ENCODE peak calls at places on chromosomes 13 and 19, in five cellular contexts. D, H, C, E and Y are unnamed samples.
A peak's percentile ranks its signal among the peaks of the same experiment; 100 is the strongest.

GRCh38 chr13:42394361-42395065 is 122.6 kb downstream of the AKAP11 start:
- DNase-seq in D (no peak), H (no peak), C (no peak), E (no peak), Y (no peak)

GRCh38 chr13:109971745-109972090 is 185.3 kb upstream of the IRS2 start:
- DNase-seq in D (no peak), H (no peak), C (no peak), E (no peak), Y (no peak)

GRCh38 chr19:29529646-29530548 is 4.1 kb downstream of the VSTM2B start:
- DNase-seq in D (no peak), H (no peak), C (no peak), E (no peak), Y (peak; percentile 54)

GRCh38 chr19:1263198-1263597 is 5.9 kb upstream of the CIRBP start:
- DNase-seq in D (peak; percentile 53), H (no peak), C (peak; percentile 75), E (peak; percentile 38), Y (no peak)

GRCh38 chr13:43123856-43124255 is 100.5 kb downstream of the DNAJC15 start:
- DNase-seq in D (no peak), H (no peak), C (no peak), E (no peak), Y (no peak)

GRCh38 chr13:40271931-40272775 is 394.3 kb downstream of the FOXO1 start:
- DNase-seq in D (peak; percentile 84), H (peak; percentile 53), C (peak; percentile 69), E (peak; percentile 29), Y (no peak)

GRCh38 chr19:28878862-28879566 is 333.9 kb downstream of the UQCRFS1 start:
- DNase-seq in D (peak; percentile 73), H (peak; percentile 64), C (peak; percentile 69), E (peak; percentile 56), Y (peak; percentile 75)

GRCh38 chr13:39091586-39091985 is 53.3 kb downstream of the NHLRC3 start:
- DNase-seq in D (no peak), H (no peak), C (no peak), E (no peak), Y (no peak)

GRCh38 chr19:21451187-21451586 is 54.2 kb upstream of the ZNF429 start:
- DNase-seq in D (no peak), H (no peak), C (no peak), E (no peak), Y (no peak)

GRCh38 chr13:77915676-77916075 is 3.0 kb downstream of the EDNRB start:
- DNase-seq in D (no peak), H (no peak), C (no peak), E (no peak), Y (no peak)

GRCh38 chr13:70170689-70171088 is 62.4 kb upstream of the KLHL1 start:
- DNase-seq in D (no peak), H (no peak), C (no peak), E (no peak), Y (no peak)

GRCh38 chr19:55423225-55423967 is 15.8 kb upstream of the UBE2S start:
- DNase-seq in D (peak; percentile 6), H (no peak), C (no peak), E (no peak), Y (no peak)

GRCh38 chr13:107574517-107575215 is 640.7 kb downstream of the LIG4 start:
- DNase-seq in D (no peak), H (no peak), C (no peak), E (no peak), Y (no peak)

GRCh38 chr13:101416181-101417042 is at the start of gene NALCN:
- DNase-seq in D (peak; percentile 54), H (peak; percentile 41), C (peak; percentile 30), E (peak; percentile 26), Y (no peak)

GRCh38 chr19:38281820-38282566 is 17.6 kb downstream of the SPINT2 start:
- DNase-seq in D (no peak), H (no peak), C (no peak), E (no peak), Y (no peak)

GRCh38 chr13:84563611-84564010 is 681.3 kb upstream of the SLITRK1 start:
- DNase-seq in D (no peak), H (no peak), C (no peak), E (peak; percentile 34), Y (no peak)

GRCh38 chr13:67076378-67076777 is 153.8 kb downstream of the PCDH9 start:
- DNase-seq in D (no peak), H (no peak), C (no peak), E (no peak), Y (no peak)

GRCh38 chr13:31121327-31122140 is 40.2 kb downstream of the HSPH1 start:
- DNase-seq in D (no peak), H (no peak), C (no peak), E (no peak), Y (no peak)

GRCh38 chr13:106105153-106105552 is 430.3 kb downstream of the EFNB2 start:
- DNase-seq in D (no peak), H (no peak), C (no peak), E (no peak), Y (no peak)

GRCh38 chr19:9645466-9645865 is 24.4 kb upstream of the ZNF561 start:
- DNase-seq in D (no peak), H (no peak), C (no peak), E (no peak), Y (no peak)

GRCh38 chr19:21566073-21566472 is 60.7 kb downstream of the ZNF429 start:
- DNase-seq in D (no peak), H (no peak), C (peak; percentile 30), E (no peak), Y (no peak)

GRCh38 chr13:25463496-25463895 is 91.7 kb downstream of the ATP8A2 start:
- DNase-seq in D (no peak), H (no peak), C (no peak), E (no peak), Y (no peak)

GRCh38 chr19:29845576-29846176 is 33.9 kb downstream of the CCNE1 start:
- DNase-seq in D (peak; percentile 45), H (no peak), C (peak; percentile 31), E (peak; percentile 22), Y (peak; percentile 67)

GRCh38 chr19:6476155-6476895 is 5.3 kb downstream of the DENND1C start:
- DNase-seq in D (peak; percentile 71), H (peak; percentile 93), C (peak; percentile 38), E (peak; percentile 94), Y (peak; percentile 93)

GRCh38 chr19:54002495-54003315 is 11.3 kb downstream of the CACNG6 start:
- DNase-seq in D (no peak), H (no peak), C (no peak), E (no peak), Y (no peak)

GRCh38 chr13:59745395-59745788 is 418.3 kb downstream of the DIAPH3 start:
- DNase-seq in D (no peak), H (no peak), C (no peak), E (no peak), Y (no peak)

GRCh38 chr19:38233740-38234251 is 9.8 kb upstream of the DPF1 start:
- DNase-seq in D (peak; percentile 86), H (peak; percentile 88), C (peak; percentile 51), E (peak; percentile 72), Y (peak; percentile 89)

GRCh38 chr19:378706-379105 is 30.2 kb downstream of the C2CD4C start:
- DNase-seq in D (no peak), H (no peak), C (no peak), E (no peak), Y (peak; percentile 35)

DNA sequence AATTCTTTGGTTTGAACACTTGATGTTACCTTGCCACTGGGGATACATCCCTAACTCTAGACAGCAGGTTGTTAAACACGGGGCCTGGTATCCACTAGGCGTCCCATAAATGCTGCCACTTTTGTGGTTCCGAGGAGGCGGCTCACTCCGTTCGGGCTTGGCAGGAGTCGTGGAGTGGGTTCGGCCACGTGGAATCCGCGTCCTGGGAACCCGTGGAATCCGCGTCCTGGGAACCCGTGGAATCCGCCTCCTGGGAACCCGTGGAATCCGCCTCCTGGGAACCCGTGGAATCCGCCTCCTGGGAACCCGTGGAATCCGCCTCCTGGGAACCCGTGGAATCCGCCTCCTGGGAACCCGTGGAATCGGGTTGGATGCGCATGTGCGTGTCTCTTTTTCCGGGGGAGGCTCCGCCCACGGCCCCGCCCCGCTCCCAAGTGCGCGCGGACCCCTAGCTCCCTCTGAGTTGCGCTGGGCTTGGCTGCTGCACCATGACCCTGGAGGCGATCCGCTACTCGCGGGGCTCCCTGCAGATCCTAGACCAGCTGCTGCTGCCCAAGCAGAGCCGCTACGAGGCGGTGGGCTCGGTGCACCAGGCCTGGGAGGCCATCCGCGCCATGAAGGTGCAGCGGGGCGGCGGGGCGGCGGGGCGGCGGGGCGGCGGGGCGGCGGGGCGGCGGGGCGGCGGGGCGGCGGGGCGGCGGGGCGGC is at the start of gene MRI1:
- DNase-seq in D (peak; percentile 89), H (peak; percentile 86), C (peak; percentile 84), E (peak; percentile 75), Y (peak; percentile 88)
- TF ChIP-seq CTCF in D (no peak), H (no peak), C (no peak), E (no peak), Y (no peak)

DNA sequence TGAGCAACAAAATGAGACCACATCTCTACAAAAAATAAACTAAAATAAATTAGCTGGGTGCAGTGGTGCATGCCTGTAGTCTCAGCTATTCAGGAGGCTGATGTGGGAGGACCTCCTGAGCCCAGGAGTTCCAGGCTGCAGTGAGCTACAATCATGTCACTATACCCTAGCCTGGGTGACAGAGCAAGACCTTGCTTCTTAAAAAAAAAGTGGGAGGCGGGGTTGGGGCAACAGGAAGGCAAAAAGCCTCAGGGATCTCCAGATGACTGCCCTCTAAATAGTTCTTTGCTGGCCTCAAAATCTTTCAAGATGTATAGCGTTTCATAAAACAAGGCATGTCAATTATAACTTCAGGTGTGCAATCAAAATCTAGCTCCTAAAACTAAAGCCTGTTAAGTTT is 18.5 kb downstream of the CEACAM8 start:
- DNase-seq in D (no peak), H (no peak), C (no peak), E (no peak), Y (no peak)
- H3K27me3 ChIP-seq in D (no peaks in the 10 kb centered on the region), H (peaks cover 15% of the 10 kb centered on the region), C (no peaks in the 10 kb centered on the region), E (no peaks in the 10 kb centered on the region), Y (no peaks in the 10 kb centered on the region)

DNA sequence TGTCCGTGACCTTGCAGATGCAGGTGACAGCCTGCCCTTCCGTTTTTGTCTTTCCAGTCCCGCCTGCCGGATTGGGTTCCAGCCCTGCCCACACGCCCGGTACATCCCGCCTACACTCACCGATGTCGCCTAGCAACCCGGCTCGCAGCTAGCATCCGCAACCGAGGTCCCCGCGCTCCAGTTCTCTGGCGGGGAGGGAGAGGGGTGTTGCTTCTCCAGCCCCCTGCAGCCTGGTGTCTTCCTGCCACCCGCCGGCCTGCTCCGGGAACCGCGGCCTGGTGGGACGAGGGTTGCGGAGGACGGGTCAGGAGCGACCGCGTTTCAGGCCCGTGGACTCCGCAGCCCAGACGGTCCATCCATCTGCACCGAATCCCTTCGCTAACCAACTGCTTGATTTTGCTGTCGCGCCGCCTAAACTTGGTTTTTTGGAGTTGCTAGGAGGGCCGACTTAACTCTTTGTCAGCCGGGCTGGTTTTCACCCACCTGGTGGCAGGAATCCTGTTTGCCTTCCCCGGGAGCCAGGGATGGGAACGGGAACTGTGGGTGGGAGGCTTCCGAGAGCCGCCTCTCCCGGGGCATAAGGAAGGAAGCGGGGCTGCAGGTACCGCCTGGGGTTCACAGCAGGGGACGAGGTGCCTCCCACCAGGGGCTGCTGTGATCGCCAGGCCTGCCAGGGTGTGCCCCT is 15.4 kb upstream of the MATK start:
- DNase-seq in D (no peak), H (peak; percentile 66), C (peak; percentile 36), E (no peak), Y (no peak)
- TF ChIP-seq CTCF in D (no peak), H (peak; percentile 20), C (no peak), E (no peak), Y (no peak)

DNA sequence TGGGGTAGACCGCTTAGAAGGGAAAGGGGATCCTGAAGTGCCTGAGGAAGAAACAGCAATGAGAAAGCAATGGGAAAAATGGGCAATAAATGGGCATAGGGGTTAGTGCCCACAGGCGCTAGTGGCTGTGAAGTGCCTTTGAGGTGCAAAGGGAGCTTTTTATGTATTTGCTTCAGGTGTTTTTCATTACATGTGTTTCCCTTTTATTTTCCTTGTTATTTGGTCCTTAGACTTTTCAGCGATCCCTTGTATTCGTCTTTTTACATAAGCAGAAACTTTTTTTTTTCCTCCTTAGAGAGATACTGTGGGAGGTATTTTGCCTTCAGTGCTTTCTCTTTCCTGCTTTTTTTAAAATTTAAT is 19.6 kb downstream of the NFIX start:
- DNase-seq in D (no peak), H (no peak), C (no peak), E (no peak), Y (no peak)
- H3K27me3 ChIP-seq in D (no peaks in the 10 kb centered on the region), H (peaks cover 43% of the 10 kb centered on the region), C (no peaks in the 10 kb centered on the region), E (no peaks in the 10 kb centered on the region), Y (peaks cover 7% of the 10 kb centered on the region)